ENCODE peak calls at places on chromosomes 5 and 9, in six cellular contexts. O, L, K, B, W and N are unnamed samples.
A peak's percentile ranks its signal among the peaks of the same experiment; 100 is the strongest.

GRCh38 chr9:89080193-89080592 is 88.9 kb downstream of the S1PR3 start:
- DNase-seq in L (no peak), B (peak; percentile 79), O (no peak), K (no peak), W (peak; percentile 40), N (no peak)

GRCh38 chr5:116472274-116472673 is 102.3 kb downstream of the SEMA6A start:
- DNase-seq in O (no peak), L (no peak), B (no peak), K (no peak), W (no peak), N (no peak)

GRCh38 chr9:130451509-130452388 is 7.0 kb downstream of the ASS1 start:
- DNase-seq in O (peak; percentile 89), B (peak; percentile 93), W (peak; percentile 71), L (no peak), K (peak; percentile 74), N (no peak)

GRCh38 chr5:132253008-132253441 is 4.5 kb upstream of the PDLIM4 start:
- DNase-seq in L (no peak), B (no peak), K (no peak), W (no peak), O (no peak), N (no peak)

GRCh38 chr5:88674262-88675158 is 208.5 kb downstream of the MEF2C start:
- DNase-seq in K (no peak), L (no peak), B (no peak), O (no peak), W (no peak), N (no peak)

GRCh38 chr9:35962126-35962906 is 4.4 kb upstream of the OR2S2 start:
- DNase-seq in B (peak; percentile 46), W (no peak), O (peak; percentile 49), L (no peak), K (peak; percentile 28), N (no peak)

GRCh38 chr9:76138360-76138759 is 247.9 kb downstream of the PCSK5 start:
- DNase-seq in L (no peak), B (no peak), O (no peak), K (no peak), W (no peak), N (no peak)

GRCh38 chr5:54944364-54944763 is 41.0 kb downstream of the ESM1 start:
- DNase-seq in O (peak; percentile 20), B (no peak), K (no peak), L (peak; percentile 11), W (no peak), N (no peak)

GRCh38 chr5:147949711-147950573 is 43.6 kb upstream of the C5orf46 start:
- DNase-seq in K (peak; percentile 2), B (no peak), L (no peak), W (no peak), O (no peak), N (no peak)

GRCh38 chr5:56564451-56565223 is 250.7 kb upstream of the MAP3K1 start:
- DNase-seq in B (no peak), O (no peak), K (peak; percentile 70), W (no peak), L (no peak), N (no peak)

GRCh38 chr9:20551236-20551635 is 71.1 kb downstream of the MLLT3 start:
- DNase-seq in W (no peak), B (no peak), O (no peak), K (no peak), L (no peak), N (no peak)

GRCh38 chr5:149320791-149321330 is 24.4 kb upstream of the GRPEL2 start:
- DNase-seq in L (no peak), O (peak; percentile 90), B (peak; percentile 83), W (peak; percentile 72), K (peak; percentile 82), N (no peak)

GRCh38 chr5:140267201-140267540 is 35.7 kb downstream of the PFDN1 start:
- DNase-seq in O (no peak), K (no peak), W (no peak), B (no peak), L (no peak), N (no peak)

GRCh38 chr9:75188756-75189155 is 100.4 kb downstream of the OSTF1 start:
- DNase-seq in B (no peak), L (no peak), W (no peak), O (no peak), K (no peak), N (no peak)

GRCh38 chr5:35777358-35778087 is 79.2 kb upstream of the IL7R start:
- DNase-seq in K (no peak), L (peak; percentile 72), W (peak; percentile 26), O (peak; percentile 48), B (no peak), N (peak; percentile 67)

GRCh38 chr5:87121315-87122170 is 146.1 kb upstream of the RASA1 start:
- DNase-seq in O (peak; percentile 66), K (peak; percentile 62), W (no peak), B (no peak), L (peak; percentile 12), N (no peak)

GRCh38 chr5:116771466-116772151 is 197.0 kb upstream of the SEMA6A start:
- DNase-seq in B (no peak), W (peak; percentile 46), K (no peak), O (no peak), L (no peak), N (no peak)

GRCh38 chr5:10145922-10146321 is 103.8 kb downstream of the ATPSCKMT start:
- DNase-seq in L (no peak), K (no peak), O (peak; percentile 10), W (no peak), B (no peak), N (no peak)

GRCh38 chr5:30809907-30810306 is 383.6 kb upstream of the CDH6 start:
- DNase-seq in W (no peak), O (no peak), K (no peak), B (no peak), L (no peak), N (no peak)

GRCh38 chr5:16616536-16617271 is at the start of gene RETREG1:
- DNase-seq in K (no peak), L (peak; percentile 81), B (peak; percentile 38), O (no peak), W (peak; percentile 51), N (peak; percentile 39)

GRCh38 chr9:125904155-125904841 is 157.1 kb downstream of the PBX3 start:
- DNase-seq in L (no peak), B (no peak), O (no peak), W (no peak), K (no peak), N (no peak)

GRCh38 chr9:80951675-80952074 is 737.7 kb downstream of the TLE1 start:
- DNase-seq in K (no peak), W (no peak), B (peak; percentile 42), L (no peak), O (no peak), N (no peak)

GRCh38 chr5:143657814-143658395 is 154.1 kb upstream of the HMHB1 start:
- DNase-seq in O (no peak), W (no peak), B (no peak), L (no peak), K (no peak), N (no peak)

GRCh38 chr9:137045294-137046093 is 483 bp downstream of the NPDC1 start:
- DNase-seq in L (no peak), B (no peak), W (no peak), O (no peak), K (no peak), N (no peak)

GRCh38 chr9:111842313-111842712 is 47.6 kb upstream of the SHOC1 start:
- DNase-seq in O (no peak), K (no peak), W (no peak), B (no peak), L (no peak), N (no peak)

GRCh38 chr9:87667164-87667738 is 58.7 kb upstream of the CTSL start:
- DNase-seq in B (no peak), W (no peak), O (no peak), K (no peak), L (no peak), N (no peak)
- TF ChIP-seq CTCF in B (no peak), W (no peak), O (peak; percentile 14), K (peak; percentile 17), L (no peak), N (peak; percentile 59)

GRCh38 chr5:165508861-165509260 is 2003.4 kb downstream of the MAT2B start:
- DNase-seq in W (no peak), O (no peak), K (no peak), L (no peak), B (no peak), N (no peak)
- TF ChIP-seq CTCF in W (no peak), O (no peak), K (no peak), L (no peak), B (no peak), N (no peak)

GRCh38 chr5:155678371-155678770 is 648.6 kb upstream of the SGCD start:
- DNase-seq in B (no peak), K (no peak), W (no peak), O (no peak), L (no peak), N (no peak)

GRCh38 chr5:155679530-155679929 is 647.4 kb upstream of the SGCD start:
- DNase-seq in W (no peak), L (no peak), K (no peak), O (no peak), B (no peak), N (no peak)

GRCh38 chr5:155676967-155677366 is 650.0 kb upstream of the SGCD start:
- DNase-seq in K (no peak), L (no peak), W (no peak), B (no peak), O (no peak), N (no peak)
- TF ChIP-seq CTCF in K (no peak), L (no peak), W (no peak), B (no peak), O (no peak), N (no peak)

GRCh38 chr5:150529555-150529954 is 21.6 kb downstream of the NDST1 start:
- DNase-seq in L (no peak), O (no peak), W (no peak), K (no peak), B (no peak), N (no peak)

GRCh38 chr5:150530992-150531588 is 23.2 kb downstream of the NDST1 start:
- DNase-seq in L (no peak), K (no peak), O (no peak), W (no peak), B (no peak), N (no peak)

GRCh38 chr5:150531686-150532085 is 23.8 kb downstream of the NDST1 start:
- DNase-seq in L (no peak), B (no peak), W (no peak), K (no peak), O (no peak), N (no peak)

GRCh38 chr5:150529147-150529546 is 21.2 kb downstream of the NDST1 start:
- DNase-seq in O (no peak), L (no peak), K (no peak), W (no peak), B (no peak), N (no peak)

GRCh38 chr5:150530423-150530822 is 22.5 kb downstream of the NDST1 start:
- DNase-seq in W (no peak), O (no peak), B (no peak), K (no peak), L (no peak), N (no peak)
- TF ChIP-seq CTCF in W (no peak), O (no peak), B (no peak), K (no peak), L (no peak), N (no peak)

GRCh38 chr9:10366171-10366779 is 246.5 kb downstream of the PTPRD start:
- DNase-seq in L (no peak), W (no peak), B (no peak), K (no peak), O (no peak), N (peak; percentile 12)
- TF ChIP-seq CTCF in L (no peak), W (no peak), B (no peak), K (peak; percentile 34), O (peak; percentile 56), N (peak; percentile 86)